ENCODE peak calls at places on chromosomes 5 and 9, in ten cellular contexts. One of them, this sample, is unnamed.

GRCh38 chr5:120794121-120794520 is 330.0 kb downstream of the PRR16 start:
- DNase-seq in psoas muscle: no peak
- DNase-seq in HCT116: no peak
- DNase-seq in HFF-Myc: no peak
- DNase-seq in cardiac muscle cell: no peak
- DNase-seq in bronchial epithelial cell: no peak
- DNase-seq in OCI-LY7: no peak
- DNase-seq in heart right ventricle: no peak
- DNase-seq in BE2C: no peak
- DNase-seq in Peyer's patch: no peak
- DNase-seq in this sample: peak

GRCh38 chr9:100011062-100011681 is 87.6 kb downstream of the ERP44 start:
- DNase-seq in psoas muscle: no peak
- DNase-seq in HCT116: peak
- DNase-seq in HFF-Myc: peak
- DNase-seq in cardiac muscle cell: peak
- DNase-seq in bronchial epithelial cell: peak
- DNase-seq in OCI-LY7: peak
- DNase-seq in heart right ventricle: no peak
- DNase-seq in BE2C: peak
- DNase-seq in Peyer's patch: no peak
- DNase-seq in this sample: peak

GRCh38 chr5:67873935-67874334 is 341.6 kb upstream of the PIK3R1 start:
- DNase-seq in psoas muscle: no peak
- DNase-seq in HCT116: no peak
- DNase-seq in HFF-Myc: no peak
- DNase-seq in cardiac muscle cell: no peak
- DNase-seq in bronchial epithelial cell: no peak
- DNase-seq in OCI-LY7: no peak
- DNase-seq in heart right ventricle: no peak
- DNase-seq in BE2C: no peak
- DNase-seq in Peyer's patch: no peak
- DNase-seq in this sample: no peak

GRCh38 chr9:2764371-2764770 is 47.1 kb downstream of the KCNV2 start:
- DNase-seq in psoas muscle: no peak
- DNase-seq in HCT116: no peak
- DNase-seq in HFF-Myc: no peak
- DNase-seq in cardiac muscle cell: no peak
- DNase-seq in bronchial epithelial cell: no peak
- DNase-seq in OCI-LY7: peak
- DNase-seq in heart right ventricle: no peak
- DNase-seq in BE2C: no peak
- DNase-seq in Peyer's patch: no peak
- DNase-seq in this sample: no peak

GRCh38 chr5:150671509-150672236 is 10.6 kb downstream of the MYOZ3 start:
- DNase-seq in psoas muscle: no peak
- DNase-seq in HCT116: no peak
- DNase-seq in HFF-Myc: no peak
- DNase-seq in cardiac muscle cell: peak
- DNase-seq in bronchial epithelial cell: no peak
- DNase-seq in OCI-LY7: no peak
- DNase-seq in heart right ventricle: peak
- DNase-seq in BE2C: no peak
- DNase-seq in Peyer's patch: no peak
- DNase-seq in this sample: no peak

GRCh38 chr9:125646222-125647100 is 60.5 kb downstream of the MAPKAP1 start:
- DNase-seq in psoas muscle: no peak
- DNase-seq in HCT116: no peak
- DNase-seq in HFF-Myc: no peak
- DNase-seq in cardiac muscle cell: peak
- DNase-seq in bronchial epithelial cell: no peak
- DNase-seq in OCI-LY7: peak
- DNase-seq in heart right ventricle: no peak
- DNase-seq in BE2C: peak
- DNase-seq in Peyer's patch: no peak
- DNase-seq in this sample: no peak

GRCh38 chr5:78483809-78484521 is 123.5 kb downstream of the SCAMP1 start:
- DNase-seq in psoas muscle: peak
- DNase-seq in HCT116: no peak
- DNase-seq in HFF-Myc: no peak
- DNase-seq in cardiac muscle cell: peak
- DNase-seq in bronchial epithelial cell: peak
- DNase-seq in OCI-LY7: peak
- DNase-seq in heart right ventricle: no peak
- DNase-seq in BE2C: no peak
- DNase-seq in Peyer's patch: no peak
- DNase-seq in this sample: peak

GRCh38 chr5:150377964-150378694 is 20.6 kb downstream of the TCOF1 start:
- DNase-seq in psoas muscle: no peak
- DNase-seq in HCT116: no peak
- DNase-seq in HFF-Myc: peak
- DNase-seq in cardiac muscle cell: peak
- DNase-seq in bronchial epithelial cell: peak
- DNase-seq in OCI-LY7: no peak
- DNase-seq in heart right ventricle: no peak
- DNase-seq in BE2C: no peak
- DNase-seq in Peyer's patch: no peak
- DNase-seq in this sample: no peak

GRCh38 chr9:122193651-122194050 is 33.9 kb downstream of the MORN5 start:
- DNase-seq in psoas muscle: no peak
- DNase-seq in HCT116: no peak
- DNase-seq in HFF-Myc: no peak
- DNase-seq in cardiac muscle cell: no peak
- DNase-seq in bronchial epithelial cell: no peak
- DNase-seq in OCI-LY7: no peak
- DNase-seq in heart right ventricle: no peak
- DNase-seq in BE2C: no peak
- DNase-seq in Peyer's patch: no peak
- DNase-seq in this sample: no peak
- TF ChIP-seq CTCF in psoas muscle: no peak
- TF ChIP-seq CTCF in HCT116: no peak
- TF ChIP-seq CTCF in HFF-Myc: no peak
- TF ChIP-seq CTCF in cardiac muscle cell: no peak
- TF ChIP-seq CTCF in bronchial epithelial cell: no peak
- TF ChIP-seq CTCF in OCI-LY7: no peak
- TF ChIP-seq CTCF in heart right ventricle: no peak
- TF ChIP-seq CTCF in BE2C: no peak
- TF ChIP-seq CTCF in Peyer's patch: no peak
- TF ChIP-seq CTCF in this sample: no peak

GRCh38 chr9:135478191-135478590 is 1.4 kb upstream of the PPP1R26 start:
- DNase-seq in psoas muscle: no peak
- DNase-seq in HCT116: no peak
- DNase-seq in HFF-Myc: no peak
- DNase-seq in cardiac muscle cell: no peak
- DNase-seq in bronchial epithelial cell: no peak
- DNase-seq in OCI-LY7: no peak
- DNase-seq in heart right ventricle: no peak
- DNase-seq in BE2C: no peak
- DNase-seq in Peyer's patch: no peak
- DNase-seq in this sample: no peak

GRCh38 chr9:135480942-135481315 is 1.3 kb downstream of the PPP1R26 start:
- DNase-seq in psoas muscle: no peak
- DNase-seq in HCT116: no peak
- DNase-seq in HFF-Myc: no peak
- DNase-seq in cardiac muscle cell: no peak
- DNase-seq in bronchial epithelial cell: no peak
- DNase-seq in OCI-LY7: no peak
- DNase-seq in heart right ventricle: no peak
- DNase-seq in BE2C: no peak
- DNase-seq in Peyer's patch: no peak
- DNase-seq in this sample: no peak

GRCh38 chr9:135478858-135479468 is 619 bp upstream of the PPP1R26 start:
- DNase-seq in psoas muscle: no peak
- DNase-seq in HCT116: no peak
- DNase-seq in HFF-Myc: no peak
- DNase-seq in cardiac muscle cell: peak
- DNase-seq in bronchial epithelial cell: no peak
- DNase-seq in OCI-LY7: no peak
- DNase-seq in heart right ventricle: no peak
- DNase-seq in BE2C: no peak
- DNase-seq in Peyer's patch: peak
- DNase-seq in this sample: peak

GRCh38 chr9:135480071-135480941 is 724 bp downstream of the PPP1R26 start:
- DNase-seq in psoas muscle: peak
- DNase-seq in HCT116: no peak
- DNase-seq in HFF-Myc: no peak
- DNase-seq in cardiac muscle cell: peak
- DNase-seq in bronchial epithelial cell: peak
- DNase-seq in OCI-LY7: no peak
- DNase-seq in heart right ventricle: peak
- DNase-seq in BE2C: no peak
- DNase-seq in Peyer's patch: peak
- DNase-seq in this sample: peak

DNA sequence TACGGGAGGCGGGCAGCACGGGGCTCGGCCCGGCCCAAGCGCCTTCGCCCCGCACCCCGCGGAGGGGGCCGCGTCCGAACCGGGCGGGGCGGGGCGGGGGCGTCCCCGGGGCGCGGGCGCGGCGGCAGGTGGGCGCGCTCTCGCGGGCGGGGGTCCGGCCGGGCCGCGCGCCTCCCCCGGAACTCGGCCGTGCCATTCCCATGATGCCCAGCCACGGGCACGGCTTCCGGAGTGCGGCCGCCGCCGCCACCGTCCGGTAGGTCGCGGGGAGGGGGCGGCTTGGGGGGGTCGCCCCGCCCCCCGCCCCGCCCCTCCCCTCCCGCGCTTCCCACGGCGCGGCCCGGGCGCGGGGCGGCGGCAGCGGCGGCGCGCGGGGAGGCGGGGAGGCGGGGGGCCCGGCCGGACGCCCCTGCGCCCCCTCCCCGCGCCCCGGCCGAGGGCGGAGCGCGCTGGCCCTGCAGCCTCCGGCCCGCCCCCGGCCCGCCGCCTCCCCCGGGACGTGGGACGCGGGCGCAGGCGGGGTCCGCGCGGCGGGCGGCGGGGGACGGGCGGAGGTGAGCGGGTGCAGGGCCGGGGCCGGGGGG is at the start of gene PPP1R26:
- DNase-seq in psoas muscle: no peak
- DNase-seq in HCT116: no peak
- DNase-seq in HFF-Myc: no peak
- DNase-seq in cardiac muscle cell: no peak
- DNase-seq in bronchial epithelial cell: no peak
- DNase-seq in OCI-LY7: peak
- DNase-seq in heart right ventricle: peak
- DNase-seq in BE2C: no peak
- DNase-seq in Peyer's patch: no peak
- DNase-seq in this sample: no peak
- TF ChIP-seq CTCF in psoas muscle: no peak
- TF ChIP-seq CTCF in HCT116: no peak
- TF ChIP-seq CTCF in HFF-Myc: no peak
- TF ChIP-seq CTCF in cardiac muscle cell: no peak
- TF ChIP-seq CTCF in bronchial epithelial cell: no peak
- TF ChIP-seq CTCF in OCI-LY7: no peak
- TF ChIP-seq CTCF in heart right ventricle: no peak
- TF ChIP-seq CTCF in BE2C: no peak
- TF ChIP-seq CTCF in Peyer's patch: no peak
- TF ChIP-seq CTCF in this sample: no peak

GRCh38 chr5:38831117-38831516 is 14.7 kb upstream of the OSMR start:
- DNase-seq in psoas muscle: no peak
- DNase-seq in HCT116: no peak
- DNase-seq in HFF-Myc: no peak
- DNase-seq in cardiac muscle cell: no peak
- DNase-seq in bronchial epithelial cell: no peak
- DNase-seq in OCI-LY7: no peak
- DNase-seq in heart right ventricle: no peak
- DNase-seq in BE2C: no peak
- DNase-seq in Peyer's patch: no peak
- DNase-seq in this sample: no peak

GRCh38 chr5:38835887-38836286 is 9.9 kb upstream of the OSMR start:
- DNase-seq in psoas muscle: no peak
- DNase-seq in HCT116: no peak
- DNase-seq in HFF-Myc: no peak
- DNase-seq in cardiac muscle cell: peak
- DNase-seq in bronchial epithelial cell: no peak
- DNase-seq in OCI-LY7: no peak
- DNase-seq in heart right ventricle: no peak
- DNase-seq in BE2C: no peak
- DNase-seq in Peyer's patch: no peak
- DNase-seq in this sample: no peak

GRCh38 chr5:38830521-38831051 is 15.2 kb upstream of the OSMR start:
- DNase-seq in psoas muscle: no peak
- DNase-seq in HCT116: no peak
- DNase-seq in HFF-Myc: no peak
- DNase-seq in cardiac muscle cell: no peak
- DNase-seq in bronchial epithelial cell: peak
- DNase-seq in OCI-LY7: no peak
- DNase-seq in heart right ventricle: no peak
- DNase-seq in BE2C: no peak
- DNase-seq in Peyer's patch: no peak
- DNase-seq in this sample: peak

GRCh38 chr5:38832810-38833209 is 13.0 kb upstream of the OSMR start:
- DNase-seq in psoas muscle: no peak
- DNase-seq in HCT116: no peak
- DNase-seq in HFF-Myc: no peak
- DNase-seq in cardiac muscle cell: no peak
- DNase-seq in bronchial epithelial cell: no peak
- DNase-seq in OCI-LY7: no peak
- DNase-seq in heart right ventricle: no peak
- DNase-seq in BE2C: no peak
- DNase-seq in Peyer's patch: no peak
- DNase-seq in this sample: no peak

DNA sequence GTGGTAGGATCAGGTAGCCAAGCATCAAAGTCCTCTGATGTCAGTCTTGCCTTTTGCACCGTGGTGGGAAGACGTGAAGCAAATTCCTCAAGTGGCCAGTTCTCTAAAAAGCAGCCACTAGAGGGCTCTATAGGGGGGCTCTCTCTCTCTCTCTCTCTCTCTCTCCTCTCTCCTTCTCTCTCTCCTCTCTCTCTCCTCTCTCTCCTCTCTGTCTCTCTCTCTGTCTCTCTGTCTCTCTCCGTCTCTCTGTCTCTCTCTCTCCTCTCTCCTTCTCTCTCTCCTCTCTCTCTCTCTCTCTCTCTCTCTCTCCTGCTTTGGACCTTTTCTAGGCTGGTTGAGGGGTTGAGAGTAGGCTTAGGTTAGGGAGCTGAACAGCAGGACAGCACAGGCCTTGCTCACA is 13.9 kb upstream of the OSMR start:
- DNase-seq in psoas muscle: no peak
- DNase-seq in HCT116: no peak
- DNase-seq in HFF-Myc: no peak
- DNase-seq in cardiac muscle cell: peak
- DNase-seq in bronchial epithelial cell: peak
- DNase-seq in OCI-LY7: peak
- DNase-seq in heart right ventricle: no peak
- DNase-seq in BE2C: peak
- DNase-seq in Peyer's patch: no peak
- DNase-seq in this sample: peak
- TF ChIP-seq CTCF in psoas muscle: peak
- TF ChIP-seq CTCF in HCT116: peak
- TF ChIP-seq CTCF in HFF-Myc: peak
- TF ChIP-seq CTCF in cardiac muscle cell: peak
- TF ChIP-seq CTCF in bronchial epithelial cell: peak
- TF ChIP-seq CTCF in OCI-LY7: peak
- TF ChIP-seq CTCF in heart right ventricle: peak
- TF ChIP-seq CTCF in BE2C: peak
- TF ChIP-seq CTCF in Peyer's patch: no peak
- TF ChIP-seq CTCF in this sample: peak

GRCh38 chr5:87717761-87718160 is 305.0 kb upstream of the CCNH start:
- DNase-seq in psoas muscle: no peak
- DNase-seq in HCT116: no peak
- DNase-seq in HFF-Myc: no peak
- DNase-seq in cardiac muscle cell: no peak
- DNase-seq in bronchial epithelial cell: no peak
- DNase-seq in OCI-LY7: no peak
- DNase-seq in heart right ventricle: no peak
- DNase-seq in BE2C: no peak
- DNase-seq in Peyer's patch: no peak
- DNase-seq in this sample: no peak

GRCh38 chr5:87722286-87722685 is 309.6 kb upstream of the CCNH start:
- DNase-seq in psoas muscle: no peak
- DNase-seq in HCT116: peak
- DNase-seq in HFF-Myc: no peak
- DNase-seq in cardiac muscle cell: no peak
- DNase-seq in bronchial epithelial cell: peak
- DNase-seq in OCI-LY7: no peak
- DNase-seq in heart right ventricle: no peak
- DNase-seq in BE2C: no peak
- DNase-seq in Peyer's patch: no peak
- DNase-seq in this sample: no peak
- TF ChIP-seq CTCF in psoas muscle: no peak
- TF ChIP-seq CTCF in HCT116: no peak
- TF ChIP-seq CTCF in HFF-Myc: no peak
- TF ChIP-seq CTCF in cardiac muscle cell: no peak
- TF ChIP-seq CTCF in bronchial epithelial cell: no peak
- TF ChIP-seq CTCF in OCI-LY7: no peak
- TF ChIP-seq CTCF in heart right ventricle: no peak
- TF ChIP-seq CTCF in BE2C: no peak
- TF ChIP-seq CTCF in Peyer's patch: no peak
- TF ChIP-seq CTCF in this sample: no peak

This sample was measured in MCF 10A.